ENCODE peak calls at places on chromosome 22, in eight cellular contexts. H is stimulated activated CD8-positive, alpha-beta memory T cell treated with anti-CD3 and anti-CD28 coated beads, Interleukin-12 subunit alpha, Interleukin-12 subunit beta, amount 100 ng/mL, for 4 hours; T is IMR-90; W is AG20443; D is stimulated activated CD4-positive, alpha-beta T cell treated with anti-CD3 and anti-CD28 coated beads, Interleukin-2, amount 100 ng/mL, for 24 hours; S is pons; Y is DMS153; M is NCI-H524. U is an unnamed sample.

GRCh38 chr22:20130319-20130718 is 1.3 kb upstream of the ZDHHC8 start:
- DNase-seq in H (no peak), T (no peak), W (no peak), D (no peak), S (no peak), Y (peak; percentile 57), M (peak; percentile 57), U (no peak)

GRCh38 chr22:48278620-48279464 is 1516.4 kb downstream of the TBC1D22A start:
- DNase-seq in H (no peak), T (no peak), W (no peak), D (no peak), S (peak; percentile 8), Y (no peak), M (peak; percentile 45), U (no peak)

GRCh38 chr22:35039625-35040024 is 26.3 kb upstream of the ISX start:
- DNase-seq in H (no peak), T (no peak), W (peak; percentile 53), D (no peak), S (no peak), Y (peak; percentile 54), M (no peak), U (no peak)

GRCh38 chr22:19035474-19036228 is 86.6 kb downstream of the DGCR2 start:
- DNase-seq in H (no peak), T (no peak), W (peak; percentile 21), D (no peak), S (no peak), Y (no peak), M (peak; percentile 98), U (no peak)

GRCh38 chr22:48474881-48475280 is 1352.8 kb downstream of the BRD1 start:
- DNase-seq in H (no peak), T (no peak), W (no peak), D (no peak), S (no peak), Y (no peak), M (no peak), U (no peak)

GRCh38 chr22:27267145-27267544 is 534.4 kb downstream of the MN1 start:
- DNase-seq in H (no peak), T (no peak), W (peak; percentile 84), D (no peak), S (no peak), Y (no peak), M (no peak), U (no peak)

GRCh38 chr22:41177626-41178424 is 27.3 kb upstream of the L3MBTL2 start:
- DNase-seq in H (no peak), T (no peak), W (no peak), D (no peak), S (no peak), Y (no peak), M (no peak), U (no peak)

GRCh38 chr22:48692734-48693376 is 1134.8 kb downstream of the BRD1 start:
- DNase-seq in H (no peak), T (no peak), W (no peak), D (no peak), S (no peak), Y (no peak), M (no peak), U (no peak)

U was measured in PC-9.